ENCODE peak calls at places on chromosomes 16 and 17, in ten cellular contexts. G is heart right ventricle; U is esophagus squamous epithelium; M is effector memory CD4-positive, alpha-beta T cell; E is lower lobe of right lung; R is lung; F is left ventricle myocardium inferior; A is ovary; B is A549; V is GM23248. X is an unnamed sample.

GRCh38 chr17:28949185-28950016 is 1.9 kb downstream of the PHF12 start:
- DNase-seq in G (peak; percentile 65), U (no peak), M (no peak), E (peak; percentile 77), R (peak; percentile 71), F (peak; percentile 73), A (peak; percentile 70), B (peak; percentile 48), V (peak; percentile 89), X (peak; percentile 72)

GRCh38 chr16:53893731-53894435 is 189.9 kb downstream of the FTO start:
- DNase-seq in G (no peak), U (no peak), M (no peak), E (no peak), R (no peak), F (no peak), A (no peak), B (peak; percentile 31), V (peak; percentile 89), X (no peak)

GRCh38 chr16:53948734-53949430 is 244.9 kb downstream of the FTO start:
- DNase-seq in G (no peak), U (no peak), M (no peak), E (no peak), R (no peak), F (no peak), A (no peak), B (no peak), V (no peak), X (no peak)

GRCh38 chr16:57620316-57621231 is 7.9 kb upstream of the ADGRG1 start:
- DNase-seq in G (no peak), U (no peak), M (no peak), E (peak; percentile 76), R (peak; percentile 63), F (no peak), A (peak; percentile 28), B (no peak), V (no peak), X (no peak)

GRCh38 chr17:59607817-59608403 is 11.8 kb upstream of the CLTC start:
- DNase-seq in G (no peak), U (no peak), M (no peak), E (no peak), R (no peak), F (no peak), A (no peak), B (peak; percentile 55), V (no peak), X (peak; percentile 50)

GRCh38 chr17:58703137-58703846 is 10.9 kb downstream of the RAD51C start:
- DNase-seq in G (no peak), U (no peak), M (no peak), E (no peak), R (no peak), F (no peak), A (no peak), B (no peak), V (peak; percentile 59), X (no peak)

GRCh38 chr17:6343191-6343590 is 91.7 kb downstream of the AIPL1 start:
- DNase-seq in G (no peak), U (no peak), M (no peak), E (no peak), R (no peak), F (no peak), A (no peak), B (no peak), V (no peak), X (no peak)

GRCh38 chr17:76458580-76459490 is 5.9 kb upstream of the UBE2O start:
- DNase-seq in G (peak; percentile 48), U (no peak), M (no peak), E (no peak), R (peak; percentile 51), F (peak; percentile 58), A (peak; percentile 75), B (peak; percentile 78), V (peak; percentile 44), X (no peak)

GRCh38 chr16:4376126-4376819 is 4.6 kb downstream of the VASN start:
- DNase-seq in G (peak; percentile 86), U (no peak), M (no peak), E (peak; percentile 92), R (peak; percentile 86), F (peak; percentile 91), A (peak; percentile 97), B (no peak), V (peak; percentile 94), X (no peak)

GRCh38 chr16:67666032-67666537 is 465 bp downstream of the ENKD1 start:
- DNase-seq in G (no peak), U (no peak), M (no peak), E (peak; percentile 71), R (no peak), F (peak; percentile 49), A (peak; percentile 75), B (no peak), V (peak; percentile 68), X (no peak)

GRCh38 chr17:34378664-34379101 is 15.7 kb upstream of the CCL1 start:
- DNase-seq in G (no peak), U (no peak), M (no peak), E (peak; percentile 60), R (no peak), F (no peak), A (no peak), B (no peak), V (peak; percentile 9), X (no peak)

DNA sequence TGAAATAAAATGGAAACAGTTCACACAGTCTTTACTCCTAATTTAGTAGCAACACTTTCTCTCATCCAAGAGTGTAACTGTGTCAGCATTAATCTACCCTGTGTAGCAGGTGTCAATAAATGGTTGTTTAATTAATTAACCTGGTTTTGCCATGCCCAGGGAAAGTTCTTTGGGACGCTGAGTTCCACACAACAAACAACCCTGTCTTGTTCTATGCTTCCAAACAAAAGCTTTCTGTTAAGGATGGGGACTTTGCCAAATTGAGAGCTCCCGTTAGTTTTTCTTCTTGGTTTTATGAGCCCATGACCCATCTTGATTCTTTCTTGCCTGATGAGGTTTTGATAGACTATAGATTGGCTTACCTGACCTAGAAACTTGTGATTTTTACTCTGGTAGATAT is 530.1 kb downstream of the KCNJ2 start:
- DNase-seq in G (no peak), U (no peak), M (no peak), E (no peak), R (no peak), F (no peak), A (no peak), B (no peak), V (no peak), X (no peak)
- H3K27ac ChIP-seq in G (no peak overlapping the region), U (no peak overlapping the region), M (no peak overlapping the region), E (no peak overlapping the region), R (no peak overlapping the region), F (no peak overlapping the region), A (no peak overlapping the region), B (no peak overlapping the region), V (no peak overlapping the region), X (no peak overlapping the region)

GRCh38 chr17:39772987-39773664 is 35.4 kb downstream of the GRB7 start:
- DNase-seq in G (no peak), U (no peak), M (no peak), E (no peak), R (no peak), F (no peak), A (no peak), B (no peak), V (no peak), X (peak; percentile 40)

GRCh38 chr17:39775075-39775474 is 37.3 kb downstream of the GRB7 start:
- DNase-seq in G (no peak), U (no peak), M (no peak), E (no peak), R (no peak), F (no peak), A (no peak), B (no peak), V (no peak), X (no peak)

GRCh38 chr17:39774043-39774442 is 36.3 kb downstream of the GRB7 start:
- DNase-seq in G (no peak), U (no peak), M (no peak), E (no peak), R (no peak), F (no peak), A (no peak), B (no peak), V (no peak), X (no peak)

GRCh38 chr17:39777534-39778365 is 40.0 kb downstream of the GRB7 start:
- DNase-seq in G (no peak), U (no peak), M (no peak), E (no peak), R (no peak), F (no peak), A (no peak), B (no peak), V (no peak), X (peak; percentile 45)

DNA sequence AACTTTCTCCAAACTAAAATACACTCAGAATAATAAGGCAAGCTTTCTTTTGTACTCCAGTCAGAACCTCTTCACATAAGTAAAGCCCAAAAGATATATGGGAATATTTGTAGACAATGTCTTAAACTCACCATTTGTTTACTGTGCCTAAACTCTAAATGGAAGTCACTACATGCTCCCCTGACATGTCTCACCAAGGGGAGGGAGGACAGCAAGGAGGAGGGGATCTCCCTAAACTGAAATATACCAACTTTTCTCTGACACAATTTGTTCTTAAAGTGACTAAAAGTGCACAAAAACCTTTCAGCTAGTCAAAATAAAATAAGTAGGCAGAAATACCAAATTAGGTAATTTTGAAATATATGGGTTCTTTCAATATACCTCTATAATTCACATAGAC is 38.5 kb downstream of the GRB7 start:
- DNase-seq in G (no peak), U (no peak), M (no peak), E (no peak), R (no peak), F (no peak), A (no peak), B (no peak), V (no peak), X (peak; percentile 59)
- H3K4me3 ChIP-seq in G (peak overlapping the region; percentile 47), U (peak overlapping the region; percentile 49), M (peak overlapping the region; percentile 57), E (peak overlapping the region; percentile 36), R (no peak overlapping the region), F (no peak overlapping the region), A (no peak overlapping the region), B (no peak overlapping the region), V (no peak overlapping the region), X (peak overlapping the region; percentile 74)

GRCh38 chr16:27407158-27407557 is 5.2 kb downstream of the IL21R start:
- DNase-seq in G (no peak), U (no peak), M (no peak), E (no peak), R (no peak), F (no peak), A (no peak), B (no peak), V (no peak), X (peak; percentile 40)
- H3K27ac ChIP-seq in G (no peak overlapping the region), U (no peak overlapping the region), M (peak overlapping the region; percentile 45), E (peak overlapping the region; percentile 18), R (no peak overlapping the region), F (no peak overlapping the region), A (no peak overlapping the region), B (no peak overlapping the region), V (peak overlapping the region; percentile 78), X (peak overlapping the region; percentile 66)

DNA sequence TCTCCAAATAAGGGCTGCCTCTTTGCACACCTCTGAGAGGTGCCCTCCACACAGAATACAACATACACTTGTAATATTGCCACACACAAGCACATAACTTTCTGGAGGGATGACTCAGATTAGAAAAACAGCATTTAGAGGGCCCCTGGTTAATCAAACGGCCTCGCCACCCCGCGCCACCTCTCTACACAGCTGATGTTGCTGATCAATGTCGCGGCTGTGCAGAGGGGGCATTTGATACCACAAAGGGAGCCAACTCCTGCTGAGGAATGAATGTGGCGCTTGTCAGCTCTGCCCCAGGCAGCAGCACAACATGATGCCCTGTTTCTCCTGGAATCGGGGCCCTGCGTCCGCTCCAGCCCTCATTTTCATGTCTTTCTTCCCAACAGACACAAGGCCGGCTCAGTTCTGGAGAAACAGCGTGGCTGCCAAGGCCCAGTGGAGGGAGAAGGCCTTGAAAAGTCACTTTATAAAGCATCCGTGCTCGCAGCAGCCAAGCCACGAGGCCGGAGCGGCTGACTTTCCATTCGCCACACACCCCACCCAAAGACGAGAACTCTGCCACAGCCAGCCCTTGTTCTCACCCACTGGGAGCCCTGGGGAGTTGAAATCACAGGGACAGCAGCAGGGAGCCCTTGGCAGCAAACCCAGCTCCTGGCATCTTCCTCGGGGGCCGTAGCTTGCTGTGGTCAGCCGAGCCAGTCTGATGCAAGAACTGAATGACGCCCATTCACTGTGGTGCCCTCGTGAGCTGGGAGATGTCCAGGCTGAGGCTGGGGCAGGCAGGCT is 65.7 kb downstream of the XYLT1 start:
- DNase-seq in G (peak; percentile 46), U (no peak), M (no peak), E (peak; percentile 48), R (peak; percentile 30), F (peak; percentile 61), A (peak; percentile 82), B (no peak), V (peak; percentile 95), X (no peak)
- H3K4me3 ChIP-seq in G (no peak overlapping the region), U (no peak overlapping the region), M (no peak overlapping the region), E (no peak overlapping the region), R (no peak overlapping the region), F (no peak overlapping the region), A (no peak overlapping the region), B (no peak overlapping the region), V (peak overlapping the region; percentile 58), X (no peak overlapping the region)

X was measured in CD4-positive, alpha-beta memory T cell.